ENCODE peak calls at places on chromosomes 13 and 19, in five cellular contexts. E, H, Y, S and C are unnamed samples.

GRCh38 chr19:33226550-33227241 is 1.0 kb upstream of the SLC7A10 start:
- ATAC-seq in H (peak; percentile 9), S (no peak), Y (peak; percentile 56), E (peak; percentile 47), C (peak; percentile 46)

GRCh38 chr19:48672994-48673393 is at the start of gene NTN5:
- ATAC-seq in E (no peak), Y (no peak), S (no peak), H (no peak), C (no peak)

GRCh38 chr19:16067205-16067938 is 8.9 kb upstream of the TPM4 start:
- ATAC-seq in Y (no peak), H (no peak), E (no peak), S (no peak), C (peak; percentile 60)

GRCh38 chr19:34225659-34226015 is 28.7 kb upstream of the GARRE1 start:
- ATAC-seq in Y (no peak), S (no peak), H (no peak), E (no peak), C (no peak)

GRCh38 chr13:28579334-28579733 is 79.6 kb upstream of the POMP start:
- ATAC-seq in E (no peak), H (no peak), S (no peak), Y (no peak), C (no peak)

GRCh38 chr13:79491715-79492114 is 10.8 kb downstream of the NDFIP2 start:
- ATAC-seq in H (no peak), Y (no peak), S (no peak), E (no peak), C (peak; percentile 87)

GRCh38 chr19:51000981-51001380 is 423 bp downstream of the KLK8 start:
- ATAC-seq in H (no peak), S (no peak), Y (no peak), E (no peak), C (peak; percentile 56)

GRCh38 chr19:45423033-45423588 is 606 bp downstream of the ERCC1 start:
- ATAC-seq in S (peak; percentile 73), H (no peak), E (peak; percentile 78), Y (no peak), C (no peak)

GRCh38 chr19:990119-990571 is 6.0 kb downstream of the WDR18 start:
- ATAC-seq in E (no peak), H (no peak), S (no peak), Y (no peak), C (no peak)

GRCh38 chr19:53624776-53625540 is 6.8 kb upstream of the DPRX start:
- ATAC-seq in S (no peak), H (no peak), E (no peak), Y (no peak), C (no peak)

GRCh38 chr13:111346281-111346680 is 25.8 kb downstream of the TEX29 start:
- ATAC-seq in E (no peak), Y (no peak), H (no peak), S (no peak), C (peak; percentile 20)